ENCODE peak calls at places on chromosomes 5 and 9, in five cellular contexts. H, G, Z, U and R are unnamed samples.

GRCh38 chr5:54861212-54861894 is 124.0 kb downstream of the ESM1 start:
- DNase-seq in Z (no peak), H (no peak), U (no peak), G (no peak), R (no peak)

GRCh38 chr9:27303219-27303618 is 6.3 kb upstream of the EQTN start:
- DNase-seq in U (no peak), G (no peak), Z (no peak), H (no peak), R (no peak)

GRCh38 chr5:77645158-77645994 is 6.9 kb upstream of the OTP start:
- DNase-seq in H (no peak), U (no peak), G (peak; percentile 29), Z (peak; percentile 21), R (no peak)

GRCh38 chr9:92917176-92917800 is 30.0 kb upstream of the FGD3 start:
- DNase-seq in G (no peak), Z (no peak), U (no peak), H (no peak), R (no peak)

GRCh38 chr9:19184144-19184917 is 46.2 kb upstream of the DENND4C start:
- DNase-seq in Z (peak; percentile 82), U (peak; percentile 24), G (peak; percentile 59), H (no peak), R (no peak)

GRCh38 chr9:95137587-95138145 is 179.8 kb downstream of the FANCC start:
- DNase-seq in Z (no peak), G (no peak), H (no peak), U (no peak), R (peak; percentile 89)

GRCh38 chr9:109442716-109443115 is 55.4 kb downstream of the PTPN3 start:
- DNase-seq in U (no peak), Z (no peak), H (no peak), G (no peak), R (no peak)

GRCh38 chr9:13952906-13953305 is 361.0 kb downstream of the NFIB start:
- DNase-seq in H (no peak), U (no peak), Z (no peak), G (no peak), R (no peak)

GRCh38 chr9:134366223-134367031 is 40.2 kb downstream of the RXRA start:
- DNase-seq in H (peak; percentile 95), U (peak; percentile 37), Z (peak; percentile 40), G (no peak), R (peak; percentile 95)

GRCh38 chr5:16618138-16618897 is 1.5 kb upstream of the RETREG1 start:
- DNase-seq in U (no peak), Z (no peak), G (no peak), H (no peak), R (no peak)

GRCh38 chr5:40288791-40289475 is 390.8 kb upstream of the PTGER4 start:
- DNase-seq in U (no peak), G (no peak), Z (no peak), H (no peak), R (no peak)

GRCh38 chr5:103439007-103439406 is 123.6 kb downstream of the NUDT12 start:
- DNase-seq in H (no peak), U (no peak), Z (no peak), G (no peak), R (no peak)

GRCh38 chr5:38316544-38317224 is 58.3 kb downstream of the EGFLAM start:
- DNase-seq in H (no peak), G (no peak), U (no peak), Z (no peak), R (no peak)

GRCh38 chr9:86993830-86994229 is 46.5 kb upstream of the GAS1 start:
- DNase-seq in H (no peak), G (no peak), U (no peak), Z (no peak), R (no peak)

GRCh38 chr5:31809037-31809910 is 170.3 kb downstream of the PDZD2 start:
- DNase-seq in U (no peak), G (peak; percentile 68), H (peak; percentile 63), Z (peak; percentile 17), R (peak; percentile 59)

GRCh38 chr5:152456815-152457443 is 51.9 kb upstream of the NMUR2 start:
- DNase-seq in Z (no peak), H (no peak), G (no peak), U (no peak), R (no peak)

GRCh38 chr5:56490971-56491468 is 257.9 kb upstream of the ANKRD55 start:
- DNase-seq in Z (no peak), H (no peak), G (peak; percentile 18), U (no peak), R (no peak)

GRCh38 chr5:118981783-118982182 is 6.6 kb downstream of the DTWD2 start:
- DNase-seq in G (no peak), H (no peak), U (no peak), Z (no peak), R (no peak)

GRCh38 chr5:66967826-66968262 is 228.8 kb downstream of the CD180 start:
- DNase-seq in Z (no peak), G (no peak), H (no peak), U (no peak), R (no peak)

GRCh38 chr5:143837306-143837848 is 25.4 kb downstream of the HMHB1 start:
- DNase-seq in U (no peak), H (no peak), Z (no peak), G (no peak), R (no peak)

GRCh38 chr5:135391123-135391868 is 7.7 kb downstream of the MACROH2A1 start:
- DNase-seq in H (no peak), U (no peak), Z (no peak), G (no peak), R (no peak)

GRCh38 chr5:132496631-132497487 is 6.3 kb upstream of the IRF1 start:
- DNase-seq in H (peak; percentile 86), U (peak; percentile 52), Z (peak; percentile 90), G (no peak), R (peak; percentile 96)
- TF ChIP-seq POLR2A in H (no peak), U (no peak), Z (peak; percentile 55), G (no peak), R (peak; percentile 61)

GRCh38 chr5:179533024-179533423 is 17.3 kb upstream of the RUFY1 start:
- DNase-seq in G (no peak), H (no peak), U (no peak), Z (no peak), R (no peak)
- TF ChIP-seq CTCF in G (no peak), H (no peak), U (no peak), Z (no peak), R (no peak)

GRCh38 chr9:132769895-132770774 is 99.9 kb downstream of the GTF3C4 start:
- DNase-seq in G (no peak), Z (peak; percentile 65), U (no peak), H (no peak), R (peak; percentile 73)

GRCh38 chr9:132773764-132774339 is 103.6 kb downstream of the GTF3C4 start:
- DNase-seq in H (no peak), U (no peak), G (no peak), Z (no peak), R (no peak)

GRCh38 chr9:132773093-132773492 is 102.8 kb downstream of the GTF3C4 start:
- DNase-seq in Z (no peak), H (no peak), G (no peak), U (no peak), R (no peak)

GRCh38 chr9:132770775-132771310 is 100.6 kb downstream of the GTF3C4 start:
- DNase-seq in G (no peak), U (no peak), H (no peak), Z (no peak), R (no peak)

DNA sequence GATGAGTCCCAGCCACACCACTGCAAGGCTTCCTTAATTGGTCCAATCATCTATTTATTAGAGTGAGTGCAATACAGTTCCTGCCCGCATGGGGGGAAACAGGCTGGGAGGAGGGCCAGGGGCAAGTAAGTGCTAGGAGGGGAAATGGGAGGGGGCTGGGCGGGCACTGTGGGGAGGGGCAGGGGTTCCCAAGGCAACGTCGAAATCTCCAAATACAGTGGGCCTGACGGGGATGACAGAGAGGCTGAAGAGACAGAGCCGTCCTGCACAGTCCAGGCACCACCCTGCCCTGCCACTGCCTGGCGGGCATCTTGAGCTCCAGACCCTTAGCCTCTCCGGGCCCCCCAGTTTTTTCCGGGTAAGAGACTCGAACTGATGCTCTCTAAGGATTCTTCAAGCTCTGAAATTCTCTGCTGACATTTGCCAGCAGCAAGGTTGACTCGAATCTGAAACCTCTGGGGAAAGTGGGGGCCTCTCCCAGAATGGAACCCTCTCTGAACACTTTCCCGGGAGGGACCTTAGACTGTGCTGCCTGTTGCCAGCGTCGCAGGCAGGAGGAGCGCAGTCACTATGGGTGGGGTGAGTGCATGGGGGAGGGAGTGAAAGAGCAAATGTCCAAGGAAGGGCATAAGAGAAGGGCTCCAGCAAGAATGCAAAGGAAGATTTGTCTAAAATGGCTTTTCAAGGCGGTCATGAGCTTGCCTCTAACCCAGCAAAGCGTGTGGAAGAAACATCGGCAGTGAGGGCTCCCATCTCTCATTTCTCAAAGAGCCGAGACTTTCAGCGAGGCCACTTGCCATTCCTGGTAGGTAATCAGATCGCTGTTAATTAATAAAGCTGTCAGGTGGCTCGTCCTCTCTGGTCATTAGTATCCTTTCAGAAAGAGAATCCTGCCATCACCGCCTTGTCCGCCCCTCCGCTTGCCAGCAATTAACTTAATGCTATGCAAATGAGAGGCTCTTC is 98.9 kb downstream of the GTF3C4 start:
- DNase-seq in U (peak; percentile 18), Z (peak; percentile 79), H (no peak), G (no peak), R (no peak)
- TF ChIP-seq POLR2A in U (no peak), Z (no peak), H (no peak), G (no peak), R (no peak)

GRCh38 chr9:22241611-22242010 is 205.0 kb upstream of the DMRTA1 start:
- DNase-seq in Z (no peak), G (no peak), U (no peak), H (no peak), R (no peak)
- TF ChIP-seq CTCF in Z (no peak), G (no peak), U (no peak), H (no peak), R (no peak)

GRCh38 chr9:129069128-129069824 is 11.6 kb upstream of the DOLPP1 start:
- DNase-seq in Z (peak; percentile 90), G (no peak), U (peak; percentile 27), H (no peak), R (peak; percentile 93)
- TF ChIP-seq POLR2A in Z (no peak), G (no peak), U (no peak), H (no peak), R (peak; percentile 52)

GRCh38 chr5:72846483-72846882 is 30.0 kb downstream of the TNPO1 start:
- DNase-seq in G (no peak), Z (no peak), H (no peak), U (no peak), R (no peak)

GRCh38 chr5:72844218-72844603 is 27.8 kb downstream of the TNPO1 start:
- DNase-seq in H (no peak), U (no peak), Z (no peak), G (no peak), R (no peak)

GRCh38 chr5:72841756-72842535 is 25.5 kb downstream of the TNPO1 start:
- DNase-seq in H (no peak), Z (no peak), G (no peak), U (no peak), R (no peak)

GRCh38 chr5:72845889-72846288 is 29.4 kb downstream of the TNPO1 start:
- DNase-seq in G (no peak), H (no peak), U (no peak), Z (no peak), R (no peak)

DNA sequence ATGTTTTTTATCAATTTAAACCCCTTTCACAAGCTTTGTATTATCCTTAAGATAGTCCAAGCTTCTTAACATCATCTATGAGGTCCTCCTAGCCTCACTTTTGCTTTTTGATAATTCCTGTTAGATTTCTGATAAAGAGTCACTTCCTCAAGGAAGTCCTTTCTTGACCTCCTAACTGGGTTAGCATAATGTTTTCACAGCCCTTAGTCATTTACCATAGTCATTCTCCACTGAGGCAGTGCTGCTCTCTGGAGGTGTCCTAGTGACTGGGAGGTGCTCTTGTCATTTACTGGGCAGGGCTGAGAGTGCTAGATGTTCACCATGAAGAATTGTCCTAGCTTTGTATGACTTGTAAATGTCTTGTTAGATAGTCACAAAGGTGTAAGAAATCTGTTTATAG is 26.4 kb downstream of the TNPO1 start:
- DNase-seq in H (no peak), Z (no peak), G (peak; percentile 32), U (no peak), R (no peak)
- TF ChIP-seq CTCF in H (no peak), Z (peak; percentile 43), G (peak; percentile 45), U (no peak), R (no peak)